ENCODE peak calls at places on chromosomes 16 and 17, in five cellular contexts. U is fibroblast of lung, A is K562, D is HCT116, F is H9. T is an unnamed sample.

GRCh38 chr16:56734429-56734828 is 4.5 kb downstream of the NUP93 start:
- DNase-seq in D (no peak), F (no peak), U (no peak), A (peak), T (no peak)

GRCh38 chr16:74216319-74216718 is 80.3 kb upstream of the PSMD7 start:
- DNase-seq in D (no peak), U (peak), A (no peak), F (no peak), T (no peak)

GRCh38 chr17:82237746-82238561 is 9.1 kb downstream of the SLC16A3 start:
- DNase-seq in A (no peak), F (no peak), U (no peak), D (no peak), T (no peak)

GRCh38 chr17:81515530-81516041 is 3.0 kb upstream of the ACTG1 start:
- DNase-seq in F (no peak), A (no peak), D (no peak), U (no peak), T (no peak)

GRCh38 chr17:7557825-7558543 is 566 bp upstream of the TNFSF13 start:
- DNase-seq in D (no peak), F (peak), A (no peak), U (peak), T (no peak)

GRCh38 chr17:7136266-7136877 is 21.8 kb upstream of the ASGR2 start:
- DNase-seq in U (peak), A (peak), D (peak), F (no peak), T (peak)

GRCh38 chr17:40490289-40490853 is 11.1 kb downstream of the TNS4 start:
- DNase-seq in U (peak), F (peak), A (peak), D (no peak), T (peak)

GRCh38 chr17:57604771-57605733 is 140.0 kb downstream of the CCDC182 start:
- DNase-seq in A (no peak), F (no peak), D (no peak), U (peak), T (no peak)

GRCh38 chr17:81094744-81095607 is 60.0 kb downstream of the BAIAP2 start:
- DNase-seq in F (peak), A (peak), D (peak), U (peak), T (peak)

GRCh38 chr17:2400474-2400866 is 390 bp downstream of the MNT start:
- DNase-seq in D (no peak), A (peak), F (peak), U (no peak), T (no peak)

GRCh38 chr16:14447783-14448182 is 182.3 kb downstream of the PARN start:
- DNase-seq in A (no peak), D (no peak), F (no peak), U (no peak), T (no peak)

GRCh38 chr16:7345423-7345822 is 12.8 kb downstream of the RBFOX1 start:
- DNase-seq in D (no peak), A (no peak), F (no peak), U (no peak), T (no peak)

GRCh38 chr16:71867934-71868333 is 16.0 kb downstream of the ZNF821 start:
- DNase-seq in F (peak), D (no peak), A (no peak), U (no peak), T (no peak)

GRCh38 chr16:48556913-48557351 is 53.0 kb downstream of the N4BP1 start:
- DNase-seq in D (peak), A (no peak), U (peak), F (no peak), T (no peak)

GRCh38 chr17:14470417-14470816 is 169.5 kb downstream of the HS3ST3B1 start:
- DNase-seq in F (no peak), A (no peak), U (no peak), D (no peak), T (no peak)

GRCh38 chr16:84788968-84789371 is 30.8 kb upstream of the CRISPLD2 start:
- DNase-seq in U (no peak), A (no peak), D (no peak), F (no peak), T (no peak)

GRCh38 chr17:13030459-13031305 is 12.9 kb upstream of the ELAC2 start:
- DNase-seq in U (peak), D (no peak), F (peak), A (peak), T (no peak)

GRCh38 chr17:46020023-46020735 is 21.1 kb downstream of the STH start:
- DNase-seq in U (no peak), A (no peak), D (no peak), F (no peak), T (no peak)

GRCh38 chr16:14460726-14461125 is 169.3 kb downstream of the PARN start:
- DNase-seq in A (no peak), F (no peak), D (no peak), U (no peak), T (no peak)

GRCh38 chr16:2323701-2324100 is 16.8 kb downstream of the ABCA3 start:
- DNase-seq in F (no peak), D (no peak), A (no peak), U (no peak), T (no peak)

GRCh38 chr17:17702821-17703607 is 21.8 kb downstream of the RAI1 start:
- DNase-seq in A (peak), U (no peak), D (no peak), F (peak), T (no peak)

GRCh38 chr16:11639925-11640899 is 28.0 kb upstream of the SNN start:
- DNase-seq in A (peak), U (peak), F (peak), D (peak), T (peak)

GRCh38 chr16:48918520-48919258 is 308.7 kb upstream of the N4BP1 start:
- DNase-seq in A (no peak), F (no peak), D (peak), U (no peak), T (peak)

GRCh38 chr16:627458-628239 is 3.1 kb upstream of the WFIKKN1 start:
- DNase-seq in F (peak), A (peak), U (peak), D (no peak), T (no peak)

GRCh38 chr17:41002814-41003213 is 3.1 kb upstream of the KRTAP3-2 start:
- DNase-seq in D (no peak), A (no peak), F (no peak), U (no peak), T (no peak)

GRCh38 chr17:80559688-80560290 is 15.2 kb downstream of the RPTOR start:
- DNase-seq in A (no peak), F (no peak), D (no peak), U (peak), T (no peak)

GRCh38 chr16:48287239-48287638 is 39.9 kb upstream of the ABCC11 start:
- DNase-seq in U (no peak), D (no peak), F (no peak), A (no peak), T (no peak)

GRCh38 chr16:84937196-84937935 is 74.0 kb downstream of the ZDHHC7 start:
- DNase-seq in U (no peak), D (no peak), F (no peak), A (no peak), T (no peak)

GRCh38 chr16:17365591-17366298 is 105.0 kb downstream of the XYLT1 start:
- DNase-seq in D (no peak), F (no peak), A (no peak), U (peak), T (no peak)

GRCh38 chr16:83118365-83118764 is 491.6 kb downstream of the CDH13 start:
- DNase-seq in A (no peak), D (no peak), F (no peak), U (no peak), T (no peak)

GRCh38 chr16:83115491-83116232 is 488.9 kb downstream of the CDH13 start:
- DNase-seq in U (no peak), A (no peak), D (no peak), F (no peak), T (no peak)

GRCh38 chr16:83113811-83114210 is 487.0 kb downstream of the CDH13 start:
- DNase-seq in A (no peak), D (no peak), F (no peak), U (peak), T (no peak)

GRCh38 chr16:83116274-83116892 is 489.6 kb downstream of the CDH13 start:
- DNase-seq in D (no peak), F (peak), U (peak), A (no peak), T (no peak)

DNA sequence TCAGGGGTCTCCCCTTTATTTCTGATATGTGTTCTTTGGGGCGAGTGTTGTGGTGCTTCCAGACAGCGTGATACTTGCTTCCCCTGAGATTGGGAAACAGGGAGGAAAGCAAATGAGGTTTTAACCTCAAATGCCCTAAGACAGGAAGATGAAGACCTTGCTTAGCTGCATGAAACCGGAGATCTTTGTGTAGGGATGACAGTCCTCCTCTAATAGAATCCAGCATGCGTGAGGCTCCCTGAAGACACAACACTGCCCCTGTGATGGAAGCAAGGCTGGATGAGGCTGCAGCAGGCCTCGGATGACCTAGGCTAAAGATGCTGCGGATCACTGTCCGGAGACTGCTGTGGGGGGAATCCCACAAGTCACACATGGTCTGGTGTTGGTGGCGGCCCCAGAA is 491.0 kb downstream of the CDH13 start:
- DNase-seq in D (no peak), A (no peak), U (no peak), F (no peak), T (no peak)
- H3K9ac ChIP-seq in D (no peak), A (no peak), U (no peak), F (no peak), T (no peak)

DNA sequence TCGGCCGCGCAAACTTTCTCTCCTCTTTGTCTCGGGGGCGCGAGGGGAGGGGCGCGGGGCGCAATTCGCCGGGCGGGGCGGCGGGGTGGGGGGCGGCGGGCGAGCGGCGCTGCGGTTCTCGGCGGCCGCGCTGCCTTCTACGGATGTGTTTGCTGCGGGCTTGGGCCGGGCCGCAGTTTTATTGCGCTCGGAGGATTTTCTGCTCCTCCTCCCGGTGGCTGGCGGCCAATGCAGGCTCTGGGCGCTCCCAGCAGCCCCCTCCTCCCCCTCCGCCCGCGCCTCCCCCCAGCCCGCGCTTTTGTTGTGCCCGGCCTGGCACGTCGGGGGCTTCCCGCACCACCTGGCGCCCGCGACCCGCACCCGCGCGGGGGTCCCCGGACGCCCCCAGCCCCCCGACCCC is at the start of gene TIMP2:
- DNase-seq in F (peak), D (no peak), A (peak), U (peak), T (no peak)
- TF ChIP-seq CTCF in F (peak), D (no peak), A (peak), U (no peak), T (peak)

GRCh38 chr16:54291981-54292487 is 5.4 kb upstream of the IRX3 start:
- DNase-seq in U (no peak), A (no peak), F (no peak), D (no peak), T (no peak)
- H3K4me2 ChIP-seq in U (no peak), A (no peak), F (peak), D (no peak), T (no peak)

GRCh38 chr16:86395477-86395876 is 114.8 kb upstream of the FOXF1 start:
- DNase-seq in D (no peak), F (no peak), U (no peak), A (no peak), T (no peak)

GRCh38 chr16:86398622-86399021 is 111.7 kb upstream of the FOXF1 start:
- DNase-seq in A (no peak), U (peak), D (no peak), F (no peak), T (no peak)

GRCh38 chr16:86396918-86397317 is 113.4 kb upstream of the FOXF1 start:
- DNase-seq in A (no peak), U (peak), F (no peak), D (peak), T (no peak)

GRCh38 chr16:86398201-86398600 is 112.1 kb upstream of the FOXF1 start:
- DNase-seq in D (no peak), U (no peak), A (no peak), F (no peak), T (no peak)

DNA sequence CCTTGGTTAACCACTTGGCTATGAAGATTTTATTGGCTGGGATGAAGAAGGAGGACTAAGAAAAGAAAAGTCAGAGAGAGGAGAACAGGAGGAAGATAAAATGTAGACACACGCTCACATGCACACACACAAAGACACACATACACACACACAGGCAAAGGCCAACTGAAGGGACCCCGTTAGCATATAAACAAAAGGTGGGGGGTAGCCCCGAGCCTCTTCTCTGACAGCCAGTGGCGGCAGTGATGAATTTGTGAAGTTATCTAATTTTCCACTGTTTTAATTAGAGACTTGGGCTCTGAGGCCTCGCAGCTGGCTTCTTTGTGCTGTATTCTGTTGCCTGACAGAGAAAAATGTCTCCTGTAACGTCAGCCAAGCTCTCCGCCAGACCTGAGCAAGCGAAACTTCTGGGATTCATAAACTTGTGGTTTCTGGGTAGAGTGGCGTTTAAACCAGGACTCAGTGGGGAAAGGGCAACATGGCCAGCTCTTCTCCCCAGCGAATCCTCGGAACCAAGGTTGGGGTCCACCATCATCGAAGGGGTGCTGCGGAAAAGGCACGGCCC is 113.9 kb upstream of the FOXF1 start:
- DNase-seq in A (no peak), U (peak), D (no peak), F (no peak), T (no peak)
- H3K9ac ChIP-seq in A (no peak), U (peak), D (peak), F (no peak), T (no peak)

GRCh38 chr16:86092586-86093480 is 193.9 kb downstream of the IRF8 start:
- DNase-seq in A (no peak), F (no peak), D (no peak), U (no peak), T (no peak)

GRCh38 chr16:86091976-86092375 is 193.0 kb downstream of the IRF8 start:
- DNase-seq in F (no peak), D (no peak), U (no peak), A (no peak), T (no peak)

GRCh38 chr16:86095131-86095752 is 196.3 kb downstream of the IRF8 start:
- DNase-seq in D (no peak), U (no peak), A (no peak), F (no peak), T (no peak)

GRCh38 chr16:86095906-86096485 is 197.0 kb downstream of the IRF8 start:
- DNase-seq in D (no peak), A (no peak), F (no peak), U (no peak), T (no peak)

DNA sequence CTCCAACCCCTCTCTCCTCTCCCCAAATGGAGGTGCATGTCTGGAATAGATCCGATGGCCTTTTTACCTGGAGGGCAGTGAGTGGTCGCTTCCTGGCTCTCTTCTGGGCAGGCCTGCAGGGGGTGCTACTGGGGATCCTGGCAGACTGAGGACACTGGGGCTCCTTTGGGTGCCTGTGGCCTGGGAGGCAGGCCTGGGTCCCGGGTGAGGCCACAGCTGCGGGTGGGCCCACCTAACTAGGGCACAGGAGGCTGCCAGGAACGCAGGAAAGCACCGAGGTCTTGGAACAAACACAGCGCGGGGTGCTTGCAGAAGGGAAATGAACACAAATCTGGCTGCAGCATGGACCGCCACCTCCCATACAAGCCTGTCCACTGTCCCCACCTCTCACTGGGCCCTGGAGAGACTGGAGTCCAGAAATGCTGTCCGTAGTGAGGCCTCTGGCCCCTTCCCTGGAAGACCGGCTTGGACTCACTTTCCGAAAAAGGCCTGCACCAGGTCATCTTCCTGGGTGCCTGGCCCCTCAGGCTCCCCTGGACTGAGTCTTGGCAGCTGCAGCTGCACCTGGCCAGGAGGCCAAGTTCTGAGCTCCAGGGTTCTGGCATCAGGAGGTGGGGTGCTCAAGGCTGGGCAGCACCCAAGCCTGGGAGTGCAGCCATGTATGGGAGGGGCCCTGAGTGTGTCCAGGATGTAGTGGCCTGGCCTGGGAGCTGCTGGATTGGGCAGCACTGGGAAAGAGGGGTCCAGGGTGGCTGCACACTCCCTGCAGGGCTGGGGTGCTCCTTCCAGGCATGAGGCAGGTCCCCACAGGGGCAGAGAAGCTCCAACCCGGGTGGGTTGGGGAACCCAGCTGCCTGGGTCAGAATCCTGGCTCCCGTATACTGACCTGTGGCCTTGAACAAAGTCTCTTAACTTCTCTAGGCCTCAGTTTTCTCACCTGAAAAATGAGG is 195.1 kb downstream of the IRF8 start:
- DNase-seq in A (no peak), F (no peak), U (no peak), D (no peak), T (no peak)
- TF ChIP-seq CTCF in A (peak), F (peak), U (peak), D (peak), T (no peak)

GRCh38 chr17:51015145-51015558 is 105.5 kb downstream of the SPAG9 start:
- DNase-seq in F (no peak), A (no peak), U (peak), D (no peak), T (no peak)
- H3K4me2 ChIP-seq in F (no peak), A (no peak), U (no peak), D (no peak), T (no peak)

GRCh38 chr17:1002771-1003555 is 6.0 kb downstream of the TIMM22 start:
- DNase-seq in F (no peak), U (peak), D (no peak), A (no peak), T (no peak)
- H3K9ac ChIP-seq in F (no peak), U (peak), D (no peak), A (no peak), T (no peak)

GRCh38 chr16:23244122-23244521 is 58.0 kb upstream of the SCNN1B start:
- DNase-seq in U (no peak), D (no peak), A (peak), F (no peak), T (no peak)
- TF ChIP-seq CTCF in U (no peak), D (no peak), A (peak), F (peak), T (no peak)

GRCh38 chr17:74426551-74427047 is 5.3 kb upstream of the GPRC5C start:
- DNase-seq in F (no peak), U (no peak), D (no peak), A (peak), T (no peak)
- H3K4me2 ChIP-seq in F (no peak), U (no peak), D (peak), A (peak), T (peak)

T was measured in keratinocyte.